ENCODE peak calls at places on chromosomes 16 and 17, in four cellular contexts. B is K562, O is HCT116, X is HepG2. V is an unnamed sample.

GRCh38 chr16:4636196-4636595 is 11.6 kb downstream of the MGRN1 start:
- DNase-seq in X (no peak), B (no peak), O (no peak), V (no peak)

GRCh38 chr17:46035112-46035818 is 36.2 kb downstream of the STH start:
- DNase-seq in X (no peak), B (no peak), O (no peak), V (no peak)

GRCh38 chr17:73782641-73783381 is 138.6 kb upstream of the SDK2 start:
- DNase-seq in B (peak), O (peak), X (no peak), V (no peak)

GRCh38 chr17:73160980-73161630 is 3.7 kb upstream of the SSTR2 start:
- DNase-seq in O (no peak), X (no peak), B (no peak), V (no peak)

GRCh38 chr16:8931864-8932263 is 31.8 kb downstream of the USP7 start:
- DNase-seq in O (no peak), B (peak), X (peak), V (no peak)

GRCh38 chr17:70855401-70856054 is 686.2 kb downstream of the KCNJ2 start:
- DNase-seq in O (no peak), B (no peak), X (no peak), V (no peak)

GRCh38 chr17:65589321-65589720 is 27.9 kb upstream of the AXIN2 start:
- DNase-seq in B (no peak), X (no peak), O (no peak), V (no peak)

GRCh38 chr17:8791910-8792270 is 7.3 kb downstream of the MFSD6L start:
- DNase-seq in B (peak), X (no peak), O (peak), V (no peak)

GRCh38 chr17:67983289-67983688 is 13.0 kb downstream of the C17orf58 start:
- DNase-seq in O (no peak), B (no peak), X (no peak), V (no peak)

GRCh38 chr16:52545157-52545543 is 1.8 kb downstream of the TOX3 start:
- DNase-seq in B (no peak), X (no peak), O (no peak), V (no peak)

GRCh38 chr17:37527249-37527851 is 37.7 kb downstream of the DUSP14 start:
- DNase-seq in X (peak), O (peak), B (peak), V (no peak)

GRCh38 chr17:67019126-67019507 is 25.2 kb upstream of the CACNG1 start:
- DNase-seq in B (no peak), O (no peak), X (no peak), V (no peak)

GRCh38 chr17:65018612-65019290 is 37.8 kb downstream of the GNA13 start:
- DNase-seq in X (no peak), O (no peak), B (no peak), V (no peak)

GRCh38 chr16:85417156-85417860 is 195.8 kb upstream of the GSE1 start:
- DNase-seq in B (no peak), O (no peak), X (no peak), V (peak)

GRCh38 chr17:80967404-80967872 is 24.2 kb upstream of the CHMP6 start:
- DNase-seq in X (no peak), B (peak), O (no peak), V (no peak)

GRCh38 chr17:74343526-74344284 is 17.7 kb downstream of the KIF19 start:
- DNase-seq in O (no peak), B (no peak), X (no peak), V (no peak)

GRCh38 chr17:21678451-21679081 is 13.8 kb upstream of the KCNJ18 start:
- DNase-seq in X (no peak), O (no peak), B (peak), V (no peak)

GRCh38 chr17:30796016-30796415 is 28.5 kb downstream of the CRLF3 start:
- DNase-seq in B (no peak), X (no peak), O (no peak), V (no peak)

GRCh38 chr17:66834919-66835454 is at the start of gene CACNG5:
- DNase-seq in X (no peak), B (peak), O (no peak), V (peak)

GRCh38 chr17:78865682-78866390 is 25.2 kb upstream of the USP36 start:
- DNase-seq in O (peak), X (peak), B (peak), V (peak)

GRCh38 chr17:47733414-47734288 is 615 bp downstream of the TBX21 start:
- DNase-seq in B (no peak), X (no peak), O (no peak), V (no peak)

GRCh38 chr16:14289692-14290340 is 218.7 kb downstream of the MRTFB start:
- DNase-seq in O (peak), B (peak), X (peak), V (no peak)

GRCh38 chr16:49833796-49834195 is 22.1 kb downstream of the ZNF423 start:
- DNase-seq in O (no peak), X (no peak), B (no peak), V (no peak)

GRCh38 chr17:46020023-46020735 is 21.1 kb downstream of the STH start:
- DNase-seq in O (no peak), X (no peak), B (no peak), V (no peak)

GRCh38 chr16:69906838-69907301 is 44.3 kb upstream of the CLEC18A start:
- DNase-seq in O (no peak), B (no peak), X (no peak), V (no peak)

GRCh38 chr17:78383725-78384471 is 5.4 kb downstream of the PGS1 start:
- DNase-seq in B (no peak), X (no peak), O (no peak), V (no peak)

GRCh38 chr16:86077243-86077940 is 178.4 kb downstream of the IRF8 start:
- DNase-seq in X (no peak), B (no peak), O (no peak), V (no peak)

GRCh38 chr17:13634001-13634400 is 32.3 kb upstream of the HS3ST3A1 start:
- DNase-seq in X (no peak), O (no peak), B (no peak), V (no peak)

GRCh38 chr17:74592087-74592990 is at the start of gene CD300LD:
- DNase-seq in O (no peak), X (no peak), B (no peak), V (no peak)

GRCh38 chr17:55354941-55355340 is 66.7 kb downstream of the MMD start:
- DNase-seq in B (no peak), X (no peak), O (no peak), V (no peak)

GRCh38 chr17:27425991-27426390 is 30.3 kb upstream of the KSR1 start:
- DNase-seq in O (no peak), B (no peak), X (no peak), V (no peak)

GRCh38 chr16:67872131-67872630 is 671 bp upstream of the EDC4 start:
- DNase-seq in B (no peak), X (no peak), O (no peak), V (no peak)

GRCh38 chr17:9432867-9433495 is 142.6 kb downstream of the STX8 start:
- DNase-seq in B (no peak), X (no peak), O (no peak), V (no peak)

GRCh38 chr16:48110982-48111381 is 44.8 kb downstream of the ABCC12 start:
- DNase-seq in O (no peak), X (no peak), B (no peak), V (no peak)

GRCh38 chr16:10145636-10146035 is 36.6 kb downstream of the GRIN2A start:
- DNase-seq in X (no peak), B (no peak), O (no peak), V (no peak)

GRCh38 chr16:83882118-83882879 is 16.6 kb upstream of the MLYCD start:
- DNase-seq in O (no peak), X (no peak), B (no peak), V (no peak)

GRCh38 chr17:18129041-18129502 is 20.5 kb downstream of the MYO15A start:
- DNase-seq in B (no peak), X (no peak), O (no peak), V (no peak)

GRCh38 chr17:76189247-76189646 is 48.2 kb upstream of the FOXJ1 start:
- DNase-seq in O (no peak), X (no peak), B (no peak), V (no peak)
- TF ChIP-seq EZH2 in O (no peak), X (no peak), B (no peak), V (no peak)

DNA sequence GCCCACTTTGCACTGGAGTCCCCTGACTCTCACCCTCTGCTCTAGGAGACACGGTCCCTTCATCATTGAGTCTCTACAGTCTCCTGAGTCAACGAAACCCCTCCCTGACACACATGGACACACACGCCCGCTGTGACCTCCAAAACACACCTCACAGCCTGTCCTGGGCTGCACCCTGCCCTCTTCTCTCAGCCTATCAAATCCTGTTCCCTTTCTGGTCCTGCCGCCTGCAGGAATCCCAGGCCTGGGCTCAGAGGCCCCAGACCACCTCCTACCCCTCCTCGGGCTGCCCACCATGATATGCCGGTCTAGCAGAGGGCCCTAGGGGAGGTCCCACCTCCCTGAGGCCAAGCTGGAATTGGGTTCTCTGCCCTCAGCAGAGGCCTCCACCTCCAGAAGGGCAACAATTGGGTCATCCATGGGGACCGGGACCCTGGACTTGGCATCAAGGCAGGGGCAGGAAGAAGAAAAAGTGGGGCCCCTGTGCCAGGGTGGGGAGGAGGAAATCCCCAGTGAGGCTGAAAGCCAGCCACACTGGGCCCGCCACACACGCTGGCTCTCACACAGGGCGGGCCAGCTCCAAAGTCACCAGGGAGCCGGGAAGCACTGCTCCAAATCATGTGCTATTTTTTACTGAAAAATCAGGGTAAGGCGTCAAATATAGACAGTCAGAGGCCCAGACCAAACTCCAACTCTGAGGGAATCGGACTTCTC is 3.4 kb downstream of the PPP1R9B start:
- DNase-seq in O (no peak), B (no peak), X (no peak), V (no peak)
- TF ChIP-seq FOSL1 in O (no peak), B (no peak), X (no peak), V (no peak)

GRCh38 chr16:29779474-29779873 is 1.4 kb downstream of the ZG16 start:
- DNase-seq in X (peak), O (no peak), B (no peak), V (no peak)
- TF ChIP-seq CEBPB in X (no peak), O (no peak), B (no peak), V (no peak)

DNA sequence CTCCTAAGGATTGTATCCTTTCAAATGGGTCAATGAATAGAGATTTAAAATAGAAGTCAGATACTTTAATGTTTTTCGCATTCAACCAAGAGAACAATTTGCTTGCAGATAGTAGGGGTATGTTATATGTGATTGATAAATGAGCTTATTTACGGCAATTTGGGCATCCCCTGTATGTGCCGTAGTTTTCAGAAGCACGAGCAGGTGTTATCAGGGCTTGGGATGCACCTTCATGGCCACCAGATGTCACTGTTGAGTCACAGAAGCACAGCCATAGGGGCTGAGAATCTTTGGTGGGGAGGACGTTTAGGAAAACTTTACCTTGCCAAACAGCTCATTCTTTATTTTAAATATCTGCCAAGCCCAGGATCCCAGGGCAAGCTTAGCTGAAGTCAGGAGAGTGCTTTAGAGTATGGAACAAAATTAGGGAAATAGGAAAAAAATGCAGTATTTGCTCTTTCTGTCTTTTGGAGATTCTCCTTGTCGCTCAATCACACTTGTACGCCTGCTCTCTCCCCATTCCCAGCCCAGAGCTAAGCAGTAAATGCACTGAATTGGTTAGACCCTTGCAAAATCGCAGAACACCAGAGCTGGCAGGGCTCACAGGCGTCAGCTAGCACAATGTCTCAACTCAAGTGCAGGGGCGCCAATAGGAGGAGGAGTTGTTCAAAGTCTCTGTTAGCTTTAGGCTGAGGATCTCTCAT is 93.6 kb upstream of the MPHOSPH6 start:
- DNase-seq in X (peak), B (peak), O (peak), V (no peak)
- TF ChIP-seq EZH2 in X (no peak), B (no peak), O (no peak), V (no peak)

GRCh38 chr16:81137012-81137335 is 40.8 kb upstream of the GCSH start:
- DNase-seq in O (no peak), X (no peak), B (no peak), V (no peak)
- TF ChIP-seq FOSL1 in O (no peak), X (no peak), B (no peak), V (no peak)

GRCh38 chr16:1765826-1766225 is 5.5 kb downstream of the NME3 start:
- DNase-seq in O (no peak), B (no peak), X (no peak), V (no peak)

GRCh38 chr16:1762196-1762878 is 9.0 kb downstream of the NME3 start:
- DNase-seq in X (no peak), O (no peak), B (no peak), V (no peak)

GRCh38 chr16:1764971-1765370 is 6.4 kb downstream of the NME3 start:
- DNase-seq in X (no peak), O (no peak), B (no peak), V (no peak)

GRCh38 chr16:1762879-1763520 is 8.3 kb downstream of the NME3 start:
- DNase-seq in X (no peak), O (no peak), B (peak), V (no peak)

DNA sequence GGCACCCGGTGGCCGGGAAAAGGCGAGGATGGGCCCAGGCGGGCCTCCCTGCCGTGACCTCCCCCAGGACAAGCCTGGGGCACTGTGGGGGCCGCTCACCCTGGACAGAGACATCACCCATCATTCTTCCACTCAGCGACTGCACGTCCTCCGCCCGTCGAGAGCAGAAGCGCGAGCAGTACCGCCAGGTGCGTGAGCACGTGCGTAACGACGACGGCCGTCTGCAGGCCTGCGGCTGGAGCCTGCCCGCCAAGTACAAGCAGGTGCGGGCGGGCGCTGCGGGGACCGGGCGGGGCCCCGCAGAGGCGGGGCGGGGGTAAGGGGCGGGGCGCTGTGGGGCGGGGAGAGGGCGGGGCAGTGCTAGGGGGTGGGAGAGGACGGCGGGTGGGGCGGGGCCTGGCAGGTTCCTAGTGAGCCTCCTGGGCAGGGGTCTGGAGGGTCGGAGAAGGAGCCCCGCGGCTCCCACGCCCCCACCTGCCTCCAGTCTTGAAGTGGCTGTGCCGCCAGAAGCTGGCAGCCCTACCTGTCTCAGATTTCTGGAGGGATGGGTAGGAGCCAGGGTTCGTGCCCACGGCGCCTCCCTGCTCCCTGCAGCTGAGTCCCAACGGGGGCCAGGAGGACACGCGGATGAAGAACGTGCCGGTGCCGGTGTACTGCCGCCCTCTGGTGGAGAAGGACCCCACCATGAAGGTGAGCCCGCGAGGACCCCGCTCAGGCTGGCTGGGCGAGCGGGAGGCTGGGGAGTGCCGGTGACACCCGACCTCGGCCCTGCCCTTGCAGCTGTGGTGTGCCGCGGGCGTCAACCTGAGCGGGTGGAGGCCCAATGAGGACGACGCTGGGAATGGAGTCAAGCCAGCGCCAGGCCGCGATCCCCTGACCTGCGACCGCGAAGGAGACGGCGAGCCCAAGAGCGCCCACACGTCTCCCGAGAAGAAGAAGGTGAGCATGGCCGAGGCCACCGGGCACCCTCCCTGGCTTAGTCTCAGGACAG is 7.5 kb downstream of the NME3 start:
- DNase-seq in O (no peak), X (no peak), B (peak), V (peak)
- TF ChIP-seq CEBPB in O (no peak), X (no peak), B (no peak), V (no peak)

DNA sequence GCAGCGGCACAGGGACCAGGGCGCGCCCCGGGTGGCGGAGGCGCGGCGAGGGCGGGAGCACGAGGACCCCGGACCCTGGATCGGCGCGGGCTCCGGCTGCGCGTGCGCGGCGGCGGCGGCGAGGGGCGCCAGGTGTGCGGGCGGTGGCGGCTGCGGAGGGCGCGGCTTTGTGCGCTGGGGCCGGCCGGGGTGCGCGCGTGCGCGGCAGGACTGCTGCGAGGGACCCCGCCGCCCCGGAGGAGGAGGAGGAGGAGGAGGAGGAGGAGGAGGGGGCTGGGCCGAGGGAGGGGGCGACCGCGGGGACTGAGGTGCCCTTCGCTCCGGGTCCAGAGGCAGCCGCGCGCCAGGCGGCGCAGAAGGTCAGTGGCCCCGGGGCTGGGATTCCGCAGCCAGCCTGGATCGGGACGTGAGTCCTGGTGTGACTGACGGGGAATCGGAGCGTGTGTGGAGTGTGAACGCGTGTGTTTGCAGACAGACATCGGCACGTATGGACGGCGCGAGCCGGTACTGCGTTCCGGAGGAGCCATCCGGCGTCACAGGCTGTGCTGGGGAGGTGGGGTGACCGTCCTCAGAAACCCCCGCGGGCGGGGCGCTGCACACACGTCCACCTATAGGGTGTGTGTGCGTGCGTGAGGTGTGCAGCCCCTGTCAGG is 19.5 kb upstream of the RAP1GAP2 start:
- DNase-seq in O (no peak), X (peak), B (peak), V (peak)
- TF ChIP-seq EZH2 in O (no peak), X (no peak), B (no peak), V (no peak)

GRCh38 chr16:88784074-88784855 is 755 bp downstream of the PIEZO1 start:
- DNase-seq in B (peak), O (no peak), X (peak), V (no peak)
- TF ChIP-seq FOSL1 in B (peak), O (no peak), X (no peak), V (no peak)

V was measured in H1.